ENCODE peak calls at places on chromosomes 7 and 10, in eight cellular contexts. V is BJ, T is HCT116, G is astrocyte of the cerebellum, E is cardiac fibroblast, S is osteocyte, P is RWPE2, A is fibroblast of villous mesenchyme. R is an unnamed sample.

GRCh38 chr10:89119651-89120050 is 87.5 kb downstream of the CH25H start:
- DNase-seq in A (no peak), S (no peak), P (no peak), E (no peak), V (no peak), G (no peak), T (no peak), R (no peak)

GRCh38 chr7:23347682-23348180 is 48.6 kb downstream of the MALSU1 start:
- DNase-seq in P (no peak), V (peak; percentile 75), E (peak; percentile 84), G (peak; percentile 60), S (no peak), A (peak; percentile 90), T (peak; percentile 59), R (peak; percentile 32)

GRCh38 chr7:111558948-111559347 is 3.3 kb downstream of the IMMP2L start:
- DNase-seq in A (peak; percentile 55), E (no peak), P (no peak), V (no peak), G (peak; percentile 8), S (no peak), T (no peak), R (no peak)

GRCh38 chr7:129244220-129244619 is 19.4 kb downstream of the AHCYL2 start:
- DNase-seq in V (no peak), T (no peak), A (no peak), E (no peak), S (no peak), G (no peak), P (no peak), R (no peak)

GRCh38 chr7:1705856-1706255 is 35.8 kb downstream of the ELFN1 start:
- DNase-seq in A (no peak), S (peak; percentile 56), E (no peak), G (no peak), P (peak; percentile 51), V (no peak), T (no peak), R (no peak)

GRCh38 chr10:132992433-132993215 is 50.3 kb upstream of the CFAP46 start:
- DNase-seq in P (no peak), E (no peak), S (no peak), V (no peak), G (no peak), A (no peak), T (no peak), R (no peak)

GRCh38 chr10:18260308-18260971 is 120.2 kb downstream of the CACNB2 start:
- DNase-seq in E (no peak), A (no peak), T (no peak), V (no peak), G (no peak), S (no peak), P (no peak), R (no peak)

GRCh38 chr7:5423844-5424688 is 432 bp upstream of the TNRC18 start:
- DNase-seq in G (peak; percentile 99), V (peak; percentile 89), P (peak; percentile 94), A (peak; percentile 100), E (peak; percentile 100), T (peak; percentile 99), S (peak; percentile 99), R (peak; percentile 53)

GRCh38 chr10:29443745-29444523 is 155.1 kb downstream of the LYZL1 start:
- DNase-seq in V (no peak), S (no peak), A (peak; percentile 7), P (no peak), T (no peak), E (peak; percentile 52), G (no peak), R (peak; percentile 54)

GRCh38 chr7:128904381-128905197 is 5.9 kb downstream of the KCP start:
- DNase-seq in P (peak; percentile 27), V (no peak), T (peak; percentile 52), S (no peak), G (peak; percentile 28), E (peak; percentile 69), A (peak; percentile 63), R (peak; percentile 25)

GRCh38 chr7:65509368-65510186 is 135.9 kb downstream of the ZNF92 start:
- DNase-seq in P (no peak), A (no peak), T (no peak), V (no peak), E (no peak), S (peak; percentile 73), G (no peak), R (no peak)

GRCh38 chr10:97687785-97688781 is 1.0 kb upstream of the AVPI1 start:
- DNase-seq in P (no peak), V (peak; percentile 59), T (no peak), A (peak; percentile 94), E (peak; percentile 79), G (no peak), S (no peak), R (no peak)

GRCh38 chr10:79196470-79197461 is 128.0 kb downstream of the ZMIZ1 start:
- DNase-seq in T (peak; percentile 36), G (no peak), A (peak; percentile 62), S (peak; percentile 90), V (no peak), P (no peak), E (peak; percentile 70), R (peak; percentile 80)

GRCh38 chr7:14321947-14322346 is 332.5 kb upstream of the ETV1 start:
- DNase-seq in V (no peak), G (no peak), P (no peak), E (no peak), T (no peak), S (no peak), A (no peak), R (no peak)

GRCh38 chr10:51014680-51015425 is 59.4 kb upstream of the PRKG1 start:
- DNase-seq in V (no peak), P (no peak), G (no peak), S (no peak), T (no peak), A (peak; percentile 78), E (peak; percentile 58), R (no peak)

GRCh38 chr7:75809396-75809795 is 4.2 kb downstream of the CCL24 start:
- DNase-seq in V (no peak), P (no peak), A (no peak), E (no peak), T (no peak), S (no peak), G (no peak), R (no peak)

GRCh38 chr10:118900617-118901016 is 128.9 kb upstream of the NANOS1 start:
- DNase-seq in P (no peak), V (no peak), E (no peak), T (no peak), S (peak; percentile 49), A (no peak), G (no peak), R (no peak)

GRCh38 chr10:118901409-118901808 is 128.1 kb upstream of the NANOS1 start:
- DNase-seq in V (no peak), S (no peak), E (peak; percentile 3), G (no peak), A (no peak), T (no peak), P (no peak), R (no peak)

GRCh38 chr10:118903251-118903650 is 126.3 kb upstream of the NANOS1 start:
- DNase-seq in P (no peak), G (no peak), V (no peak), E (no peak), T (no peak), S (peak; percentile 73), A (no peak), R (no peak)

GRCh38 chr10:118904284-118904683 is 125.2 kb upstream of the NANOS1 start:
- DNase-seq in G (no peak), T (no peak), E (no peak), P (no peak), A (peak; percentile 28), S (peak; percentile 57), V (no peak), R (no peak)

DNA sequence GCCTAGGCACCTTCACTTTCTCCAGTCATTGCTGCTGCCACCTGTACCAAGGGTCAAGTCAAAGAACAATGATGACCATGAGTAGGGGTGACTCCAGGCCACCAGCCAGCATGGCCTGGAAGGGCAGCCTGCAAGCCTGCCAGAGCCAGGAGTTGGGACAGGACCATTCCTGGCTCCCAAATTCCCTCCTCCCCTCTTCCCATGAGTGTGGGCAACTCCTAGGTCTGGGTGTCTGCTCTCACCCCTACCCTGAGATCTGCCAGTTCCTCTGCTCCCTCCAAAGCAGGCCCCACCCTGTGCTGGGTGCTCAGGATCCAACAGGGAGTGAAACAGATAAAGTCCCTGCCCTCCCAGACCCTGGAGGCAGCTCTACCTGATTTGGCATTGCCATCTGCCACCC is 125.8 kb upstream of the NANOS1 start:
- DNase-seq in T (no peak), P (no peak), G (no peak), A (no peak), V (no peak), S (peak; percentile 57), E (no peak), R (no peak)
- TF ChIP-seq CTCF in T (no peak), P (no peak), G (no peak), A (no peak), V (no peak), S (no peak), E (no peak), R (no peak)

GRCh38 chr10:5584895-5585516 is 60.2 kb downstream of the CALML3 start:
- DNase-seq in G (peak; percentile 70), S (no peak), P (peak; percentile 86), A (peak; percentile 70), T (peak; percentile 86), V (peak; percentile 91), E (peak; percentile 85), R (no peak)
- TF ChIP-seq CTCF in G (no peak), S (no peak), P (no peak), A (no peak), T (no peak), V (peak; percentile 20), E (no peak), R (no peak)

DNA sequence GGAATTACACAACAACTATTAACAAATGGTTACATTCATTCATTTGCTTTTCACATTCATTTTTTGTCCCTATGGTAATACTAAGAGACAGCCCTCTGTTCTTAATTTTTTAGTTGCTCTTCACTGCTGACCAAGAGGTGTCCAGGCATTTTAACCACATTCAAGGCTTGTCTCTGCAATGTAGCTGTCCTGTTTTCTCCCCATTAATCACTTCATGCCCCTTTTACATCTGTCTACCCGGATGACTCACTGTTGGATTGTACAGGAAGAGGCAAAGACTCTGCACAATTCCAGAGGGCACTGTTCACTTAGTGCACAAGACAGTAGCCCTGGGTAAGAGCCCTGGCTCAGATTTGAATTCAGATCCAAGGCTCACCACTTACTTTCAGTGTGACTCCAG is 168.5 kb downstream of the NOC3L start:
- DNase-seq in E (peak; percentile 71), P (no peak), A (no peak), S (no peak), T (no peak), G (no peak), V (peak; percentile 46), R (no peak)
- TF ChIP-seq CTCF in E (peak; percentile 6), P (peak; percentile 47), A (no peak), S (peak; percentile 26), T (no peak), G (peak; percentile 20), V (peak; percentile 33), R (no peak)

DNA sequence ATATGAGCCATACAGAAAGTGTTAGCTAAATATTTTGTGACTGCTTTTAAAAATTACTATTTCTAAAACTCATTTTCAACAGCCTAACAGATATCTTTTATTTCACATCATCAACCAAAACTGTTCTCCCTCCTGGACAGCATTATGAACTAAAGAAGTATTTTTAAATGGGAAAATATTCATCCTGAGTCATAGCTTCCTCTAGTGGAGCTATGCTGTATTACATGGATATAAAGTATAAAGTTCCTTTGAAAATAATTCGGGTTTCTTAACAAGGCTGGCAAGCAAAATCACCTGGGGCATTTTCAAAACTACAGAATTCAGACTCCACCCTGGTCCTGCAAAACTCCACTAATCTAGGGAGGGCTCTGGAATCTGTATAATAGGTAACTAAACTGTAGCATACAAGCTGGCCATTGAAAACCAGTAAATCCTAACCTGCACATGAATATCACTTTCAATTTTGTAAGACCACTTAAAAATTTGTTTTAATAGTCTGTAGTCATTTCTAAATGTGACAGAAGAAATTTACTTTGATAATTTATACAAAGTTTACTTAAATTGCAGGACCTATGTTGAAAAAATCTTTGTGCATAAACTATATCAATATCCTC is 53.5 kb downstream of the SCIN start:
- DNase-seq in T (peak; percentile 13), P (no peak), G (no peak), S (no peak), A (peak; percentile 34), V (no peak), E (peak; percentile 57), R (no peak)
- TF ChIP-seq CTCF in T (peak; percentile 86), P (peak; percentile 95), G (peak; percentile 65), S (peak; percentile 80), A (peak; percentile 84), V (peak; percentile 75), E (peak; percentile 73), R (peak; percentile 71)